ENCODE peak calls at places on chromosomes 6 and 20, in nine cellular contexts. K is stimulated activated CD4-positive, alpha-beta T cell treated with anti-CD3 and anti-CD28 coated beads, TNF-alpha, amount 100 ng/mL, for 1 hour; Y is cardiac muscle cell; R is naive B cell; U is fibroblast of the aortic adventitia; I is germinal center; O is activated naive CD4-positive, alpha-beta T cell treated with Interleukin-2 at 50 U/mL for 16 hours; H is activated gamma-delta T cell treated with anti-CD3 and anti-CD28 coated beads, Interleukin-2, amount 50 U/mL, for 16 hours; E is CD8-positive, alpha-beta memory T cell. V is an unnamed sample.

GRCh38 chr6:75286955-75287354 is 2.4 kb upstream of the TMEM30A start:
- DNase-seq in H (no peak), U (no peak), O (no peak), R (no peak), K (no peak), E (no peak), Y (no peak), I (no peak), V (no peak)

GRCh38 chr6:145147559-145147958 is 587.8 kb downstream of the EPM2A start:
- DNase-seq in R (no peak), U (peak), Y (no peak), H (no peak), E (no peak), O (no peak), K (no peak), I (no peak), V (no peak)

GRCh38 chr6:109373762-109374161 is 8.5 kb downstream of the CD164 start:
- DNase-seq in H (no peak), Y (no peak), I (no peak), E (no peak), K (no peak), O (peak), U (no peak), R (no peak), V (no peak)

GRCh38 chr6:79082304-79082703 is 4.2 kb upstream of the PHIP start:
- DNase-seq in O (no peak), U (no peak), K (no peak), Y (peak), E (no peak), R (no peak), H (no peak), I (no peak), V (no peak)

GRCh38 chr6:88295663-88296062 is 129.5 kb upstream of the CNR1 start:
- DNase-seq in I (no peak), E (no peak), O (no peak), U (no peak), H (no peak), K (no peak), R (no peak), Y (no peak), V (no peak)

GRCh38 chr6:127069659-127070279 is 48.7 kb upstream of the RSPO3 start:
- DNase-seq in H (no peak), R (no peak), I (no peak), K (no peak), E (no peak), O (no peak), Y (peak), U (peak), V (no peak)

GRCh38 chr6:78397537-78397936 is 469.8 kb upstream of the IRAK1BP1 start:
- DNase-seq in Y (no peak), O (no peak), H (no peak), K (no peak), E (no peak), R (no peak), I (no peak), U (no peak), V (no peak)

GRCh38 chr20:21510414-21510971 is 3.4 kb downstream of the NKX2-2 start:
- DNase-seq in K (no peak), Y (no peak), I (no peak), H (no peak), U (no peak), R (no peak), O (no peak), E (no peak), V (no peak)

GRCh38 chr20:44651507-44652373 is at the start of gene ADA:
- DNase-seq in O (peak), R (peak), U (peak), I (peak), Y (peak), H (no peak), K (no peak), E (peak), V (peak)

GRCh38 chr6:18207438-18207837 is 52.2 kb downstream of the KDM1B start:
- DNase-seq in O (no peak), I (no peak), R (no peak), Y (no peak), E (no peak), U (no peak), H (no peak), K (no peak), V (no peak)

GRCh38 chr20:1927217-1927616 is 32.0 kb downstream of the SIRPA start:
- DNase-seq in H (no peak), Y (no peak), E (no peak), U (no peak), I (no peak), R (peak), O (no peak), K (no peak), V (no peak)

GRCh38 chr20:61435184-61435822 is 183.2 kb downstream of the CDH4 start:
- DNase-seq in O (no peak), I (no peak), R (no peak), H (no peak), K (no peak), E (no peak), U (no peak), Y (no peak), V (no peak)